ENCODE peak calls at places on chromosomes 1 and 21, in ten cellular contexts. O, R, G, C, B, N, I, T, E and Y are unnamed samples.

GRCh38 chr21:38494688-38495087 is 3.6 kb downstream of the ERG start:
- DNase-seq in G (no peak), T (no peak), R (no peak), B (no peak), C (no peak), E (no peak), O (no peak), N (no peak), I (no peak), Y (no peak)

GRCh38 chr21:43916076-43916475 is 51.1 kb downstream of the AGPAT3 start:
- DNase-seq in B (no peak), R (no peak), I (no peak), G (no peak), C (no peak), T (no peak), O (no peak), E (no peak), N (no peak), Y (no peak)

GRCh38 chr1:213572939-213573647 is 414.7 kb upstream of the PROX1 start:
- DNase-seq in O (no peak), C (no peak), G (no peak), R (no peak), B (no peak), N (no peak), I (no peak), T (no peak), E (no peak), Y (peak; percentile 6)

GRCh38 chr1:30847358-30847972 is 61.1 kb downstream of the SDC3 start:
- DNase-seq in E (no peak), C (no peak), T (no peak), N (no peak), R (no peak), B (peak; percentile 85), I (peak; percentile 75), G (peak; percentile 87), O (no peak), Y (no peak)

GRCh38 chr1:20063861-20064292 is 6.1 kb upstream of the PLA2G5 start:
- DNase-seq in R (no peak), O (no peak), B (peak; percentile 88), I (peak; percentile 87), N (no peak), C (no peak), G (peak; percentile 40), T (no peak), E (no peak), Y (no peak)

GRCh38 chr1:166905930-166906329 is 29.9 kb upstream of the TADA1 start:
- DNase-seq in G (peak; percentile 32), O (no peak), C (no peak), B (peak; percentile 70), R (no peak), N (peak; percentile 25), I (peak; percentile 55), T (no peak), E (no peak), Y (no peak)

GRCh38 chr1:78333426-78334012 is 157.3 kb upstream of the PTGFR start:
- DNase-seq in G (peak; percentile 78), N (peak; percentile 46), O (no peak), T (no peak), I (peak; percentile 42), R (peak; percentile 10), C (no peak), E (no peak), B (peak; percentile 11), Y (peak; percentile 37)

GRCh38 chr1:204127597-204128242 is 24.1 kb downstream of the ETNK2 start:
- DNase-seq in N (peak; percentile 62), O (no peak), I (peak; percentile 90), G (peak; percentile 86), R (peak; percentile 54), E (no peak), C (no peak), T (no peak), B (peak; percentile 66), Y (peak; percentile 62)

GRCh38 chr1:180930687-180931086 is 18.0 kb downstream of the KIAA1614 start:
- DNase-seq in T (no peak), B (no peak), N (no peak), R (no peak), E (no peak), G (no peak), I (no peak), C (no peak), O (no peak), Y (no peak)

GRCh38 chr1:211610779-211611556 is 32.0 kb upstream of the SLC30A1 start:
- DNase-seq in N (no peak), E (no peak), G (peak; percentile 74), C (no peak), T (no peak), B (no peak), R (no peak), O (no peak), I (no peak), Y (no peak)

GRCh38 chr1:210321131-210321530 is 7.6 kb upstream of the HHAT start:
- DNase-seq in B (no peak), O (no peak), C (no peak), I (no peak), E (no peak), R (no peak), G (no peak), T (no peak), N (no peak), Y (no peak)

GRCh38 chr1:203342192-203342940 is 8.6 kb downstream of the FMOD start:
- DNase-seq in E (peak; percentile 58), B (peak; percentile 36), I (peak; percentile 61), N (peak; percentile 54), R (no peak), C (no peak), G (peak; percentile 58), O (no peak), T (peak; percentile 41), Y (peak; percentile 31)

GRCh38 chr1:206802401-206802800 is 30.1 kb upstream of the IL10 start:
- DNase-seq in O (no peak), I (peak; percentile 25), N (no peak), B (no peak), C (no peak), E (no peak), R (no peak), T (no peak), G (no peak), Y (no peak)

GRCh38 chr1:209960926-209961325 is 22.9 kb downstream of the SYT14 start:
- DNase-seq in C (no peak), T (no peak), N (no peak), O (no peak), G (no peak), B (no peak), R (no peak), I (no peak), E (no peak), Y (no peak)

GRCh38 chr1:27526569-27527222 is 36.7 kb upstream of the WASF2 start:
- DNase-seq in E (no peak), O (no peak), C (no peak), G (no peak), T (no peak), R (no peak), I (no peak), N (no peak), B (peak; percentile 55), Y (no peak)

GRCh38 chr1:230793463-230793745 is 46.2 kb downstream of the CAPN9 start:
- DNase-seq in G (no peak), N (no peak), B (no peak), R (no peak), C (no peak), I (no peak), E (no peak), T (no peak), O (no peak), Y (no peak)

GRCh38 chr1:59577774-59578173 is 237.0 kb upstream of the HOOK1 start:
- DNase-seq in B (no peak), C (no peak), O (no peak), R (no peak), I (no peak), T (no peak), E (no peak), G (no peak), N (no peak), Y (no peak)

GRCh38 chr1:55869050-55869449 is 653.9 kb upstream of the USP24 start:
- DNase-seq in C (no peak), O (no peak), T (no peak), I (no peak), G (peak; percentile 19), R (no peak), N (no peak), E (no peak), B (no peak), Y (no peak)

GRCh38 chr1:84620720-84621313 is 46.6 kb upstream of the CTBS start:
- DNase-seq in C (peak; percentile 96), N (peak; percentile 81), I (peak; percentile 82), T (peak; percentile 62), G (peak; percentile 84), B (peak; percentile 70), O (peak; percentile 63), E (peak; percentile 75), R (no peak), Y (peak; percentile 71)

GRCh38 chr1:28428990-28429520 is 59.5 kb downstream of the PHACTR4 start:
- DNase-seq in T (no peak), O (no peak), E (no peak), B (no peak), I (no peak), G (no peak), N (no peak), R (no peak), C (no peak), Y (no peak)

GRCh38 chr21:31371715-31372114 is 27.7 kb upstream of the TIAM1 start:
- DNase-seq in C (no peak), T (no peak), E (no peak), O (no peak), N (no peak), G (no peak), I (no peak), R (no peak), B (no peak), Y (no peak)

GRCh38 chr1:9877962-9878361 is 32.1 kb downstream of the CTNNBIP1 start:
- DNase-seq in E (no peak), O (no peak), I (peak; percentile 14), C (no peak), R (no peak), T (no peak), B (peak; percentile 81), N (no peak), G (no peak), Y (peak; percentile 46)

GRCh38 chr1:3639397-3639911 is 10.4 kb downstream of the WRAP73 start:
- DNase-seq in C (no peak), R (no peak), G (no peak), I (no peak), T (no peak), N (no peak), B (no peak), O (no peak), E (no peak), Y (no peak)

GRCh38 chr1:54937469-54937868 is 43.0 kb upstream of the TMEM61 start:
- DNase-seq in O (no peak), C (no peak), T (no peak), E (no peak), G (no peak), B (peak; percentile 32), R (no peak), N (no peak), I (peak; percentile 35), Y (no peak)